ENCODE peak calls at places on chromosomes 12 and 14, in six cellular contexts. One of them, this sample, is unnamed.

GRCh38 chr12:131356485-131356884 is 354.4 kb upstream of the SFSWAP start:
- DNase-seq in tibial artery: no peak
- DNase-seq in heart left ventricle: no peak
- DNase-seq in Peyer's patch: no peak
- DNase-seq in CD4-positive, CD25-positive, alpha-beta regulatory T cell: no peak
- DNase-seq in IMR-90: no peak
- DNase-seq in this sample: no peak

GRCh38 chr12:57838594-57839302 is 7.8 kb downstream of the CTDSP2 start:
- DNase-seq in IMR-90: peak; percentile 39
- DNase-seq in tibial artery: no peak
- DNase-seq in CD4-positive, CD25-positive, alpha-beta regulatory T cell: no peak
- DNase-seq in Peyer's patch: peak; percentile 27
- DNase-seq in heart left ventricle: no peak
- DNase-seq in this sample: peak; percentile 48

GRCh38 chr12:102298022-102298421 is 100.4 kb upstream of the PMCH start:
- DNase-seq in tibial artery: no peak
- DNase-seq in IMR-90: peak; percentile 69
- DNase-seq in CD4-positive, CD25-positive, alpha-beta regulatory T cell: no peak
- DNase-seq in Peyer's patch: no peak
- DNase-seq in heart left ventricle: no peak
- DNase-seq in this sample: no peak

GRCh38 chr14:60720962-60721330 is 3.2 kb downstream of the SIX4 start:
- DNase-seq in tibial artery: no peak
- DNase-seq in CD4-positive, CD25-positive, alpha-beta regulatory T cell: no peak
- DNase-seq in IMR-90: no peak
- DNase-seq in heart left ventricle: no peak
- DNase-seq in Peyer's patch: no peak
- DNase-seq in this sample: no peak

GRCh38 chr14:26401170-26401968 is 196.5 kb downstream of the NOVA1 start:
- DNase-seq in Peyer's patch: no peak
- DNase-seq in tibial artery: no peak
- DNase-seq in heart left ventricle: no peak
- DNase-seq in IMR-90: no peak
- DNase-seq in CD4-positive, CD25-positive, alpha-beta regulatory T cell: no peak
- DNase-seq in this sample: no peak

GRCh38 chr14:22509036-22509709 is 79.9 kb downstream of the DAD1 start:
- DNase-seq in CD4-positive, CD25-positive, alpha-beta regulatory T cell: no peak
- DNase-seq in Peyer's patch: no peak
- DNase-seq in tibial artery: no peak
- DNase-seq in IMR-90: no peak
- DNase-seq in heart left ventricle: no peak
- DNase-seq in this sample: no peak

GRCh38 chr14:92568621-92569479 is 55.3 kb downstream of the RIN3 start:
- DNase-seq in IMR-90: no peak
- DNase-seq in Peyer's patch: peak; percentile 68
- DNase-seq in heart left ventricle: peak; percentile 76
- DNase-seq in tibial artery: no peak
- DNase-seq in CD4-positive, CD25-positive, alpha-beta regulatory T cell: peak; percentile 19
- DNase-seq in this sample: no peak

GRCh38 chr14:101122855-101123129 is 219.3 kb upstream of the RTL1 start:
- DNase-seq in CD4-positive, CD25-positive, alpha-beta regulatory T cell: no peak
- DNase-seq in heart left ventricle: no peak
- DNase-seq in IMR-90: no peak
- DNase-seq in Peyer's patch: no peak
- DNase-seq in tibial artery: no peak
- DNase-seq in this sample: no peak

GRCh38 chr12:44403185-44403584 is 472.9 kb downstream of the NELL2 start:
- DNase-seq in tibial artery: no peak
- DNase-seq in IMR-90: no peak
- DNase-seq in Peyer's patch: no peak
- DNase-seq in CD4-positive, CD25-positive, alpha-beta regulatory T cell: no peak
- DNase-seq in heart left ventricle: no peak
- DNase-seq in this sample: no peak

GRCh38 chr12:114799574-114800487 is 115.9 kb upstream of the TBX3 start:
- DNase-seq in heart left ventricle: peak; percentile 80
- DNase-seq in CD4-positive, CD25-positive, alpha-beta regulatory T cell: no peak
- DNase-seq in tibial artery: no peak
- DNase-seq in IMR-90: peak; percentile 41
- DNase-seq in Peyer's patch: peak; percentile 16
- DNase-seq in this sample: no peak

GRCh38 chr12:72264548-72265175 is 7.5 kb upstream of the TRHDE start:
- DNase-seq in tibial artery: no peak
- DNase-seq in Peyer's patch: no peak
- DNase-seq in heart left ventricle: no peak
- DNase-seq in IMR-90: peak; percentile 48
- DNase-seq in CD4-positive, CD25-positive, alpha-beta regulatory T cell: no peak
- DNase-seq in this sample: peak; percentile 13

GRCh38 chr14:59507752-59508103 is 23.4 kb downstream of the JKAMP start:
- DNase-seq in IMR-90: no peak
- DNase-seq in CD4-positive, CD25-positive, alpha-beta regulatory T cell: no peak
- DNase-seq in heart left ventricle: no peak
- DNase-seq in Peyer's patch: no peak
- DNase-seq in tibial artery: no peak
- DNase-seq in this sample: no peak

GRCh38 chr12:19846561-19846960 is 407.3 kb downstream of the AEBP2 start:
- DNase-seq in IMR-90: peak; percentile 69
- DNase-seq in heart left ventricle: no peak
- DNase-seq in tibial artery: no peak
- DNase-seq in CD4-positive, CD25-positive, alpha-beta regulatory T cell: no peak
- DNase-seq in Peyer's patch: no peak
- DNase-seq in this sample: no peak

GRCh38 chr14:64501326-64502171 is 2.1 kb downstream of the ZBTB25 start:
- DNase-seq in tibial artery: peak; percentile 77
- DNase-seq in heart left ventricle: peak; percentile 34
- DNase-seq in Peyer's patch: no peak
- DNase-seq in CD4-positive, CD25-positive, alpha-beta regulatory T cell: no peak
- DNase-seq in IMR-90: peak; percentile 38
- DNase-seq in this sample: peak; percentile 28

GRCh38 chr12:106985479-106985878 is 1.5 kb downstream of the MTERF2 start:
- DNase-seq in tibial artery: no peak
- DNase-seq in Peyer's patch: no peak
- DNase-seq in IMR-90: no peak
- DNase-seq in CD4-positive, CD25-positive, alpha-beta regulatory T cell: no peak
- DNase-seq in heart left ventricle: no peak
- DNase-seq in this sample: no peak

GRCh38 chr12:71797506-71797905 is 42.1 kb upstream of the TBC1D15 start:
- DNase-seq in tibial artery: no peak
- DNase-seq in heart left ventricle: no peak
- DNase-seq in CD4-positive, CD25-positive, alpha-beta regulatory T cell: no peak
- DNase-seq in IMR-90: no peak
- DNase-seq in Peyer's patch: no peak
- DNase-seq in this sample: no peak

GRCh38 chr12:66537866-66538265 is 141.0 kb downstream of the GRIP1 start:
- DNase-seq in CD4-positive, CD25-positive, alpha-beta regulatory T cell: no peak
- DNase-seq in IMR-90: no peak
- DNase-seq in tibial artery: no peak
- DNase-seq in Peyer's patch: no peak
- DNase-seq in heart left ventricle: no peak
- DNase-seq in this sample: no peak

GRCh38 chr12:57066245-57066644 is 12.3 kb downstream of the NEMP1 start:
- DNase-seq in heart left ventricle: no peak
- DNase-seq in tibial artery: no peak
- DNase-seq in Peyer's patch: no peak
- DNase-seq in IMR-90: no peak
- DNase-seq in CD4-positive, CD25-positive, alpha-beta regulatory T cell: no peak
- DNase-seq in this sample: no peak

GRCh38 chr12:76143343-76144252 is 59.1 kb upstream of the NAP1L1 start:
- DNase-seq in Peyer's patch: peak; percentile 33
- DNase-seq in IMR-90: no peak
- DNase-seq in heart left ventricle: no peak
- DNase-seq in CD4-positive, CD25-positive, alpha-beta regulatory T cell: no peak
- DNase-seq in tibial artery: no peak
- DNase-seq in this sample: no peak

GRCh38 chr14:103862393-103862782 is 15.0 kb upstream of the PPP1R13B start:
- DNase-seq in Peyer's patch: no peak
- DNase-seq in tibial artery: no peak
- DNase-seq in heart left ventricle: no peak
- DNase-seq in CD4-positive, CD25-positive, alpha-beta regulatory T cell: no peak
- DNase-seq in IMR-90: no peak
- DNase-seq in this sample: no peak

GRCh38 chr14:103861413-103862392 is 14.3 kb upstream of the PPP1R13B start:
- DNase-seq in Peyer's patch: no peak
- DNase-seq in CD4-positive, CD25-positive, alpha-beta regulatory T cell: no peak
- DNase-seq in IMR-90: no peak
- DNase-seq in tibial artery: no peak
- DNase-seq in heart left ventricle: no peak
- DNase-seq in this sample: no peak

GRCh38 chr14:103867020-103867419 is 19.6 kb upstream of the PPP1R13B start:
- DNase-seq in tibial artery: no peak
- DNase-seq in IMR-90: no peak
- DNase-seq in Peyer's patch: no peak
- DNase-seq in CD4-positive, CD25-positive, alpha-beta regulatory T cell: no peak
- DNase-seq in heart left ventricle: peak; percentile 31
- DNase-seq in this sample: no peak

GRCh38 chr14:103859416-103860202 is 12.2 kb upstream of the PPP1R13B start:
- DNase-seq in CD4-positive, CD25-positive, alpha-beta regulatory T cell: no peak
- DNase-seq in Peyer's patch: no peak
- DNase-seq in tibial artery: no peak
- DNase-seq in heart left ventricle: no peak
- DNase-seq in IMR-90: no peak
- DNase-seq in this sample: no peak

GRCh38 chr14:103863245-103863644 is 15.9 kb upstream of the PPP1R13B start:
- DNase-seq in CD4-positive, CD25-positive, alpha-beta regulatory T cell: no peak
- DNase-seq in heart left ventricle: peak; percentile 7
- DNase-seq in IMR-90: no peak
- DNase-seq in tibial artery: no peak
- DNase-seq in Peyer's patch: no peak
- DNase-seq in this sample: no peak
- H3K4me3 ChIP-seq in CD4-positive, CD25-positive, alpha-beta regulatory T cell: no peak overlapping the region
- H3K4me3 ChIP-seq in heart left ventricle: no peak overlapping the region
- H3K4me3 ChIP-seq in IMR-90: no peak overlapping the region
- H3K4me3 ChIP-seq in tibial artery: no peak overlapping the region
- H3K4me3 ChIP-seq in Peyer's patch: no peak overlapping the region
- H3K4me3 ChIP-seq in this sample: no peak overlapping the region

DNA sequence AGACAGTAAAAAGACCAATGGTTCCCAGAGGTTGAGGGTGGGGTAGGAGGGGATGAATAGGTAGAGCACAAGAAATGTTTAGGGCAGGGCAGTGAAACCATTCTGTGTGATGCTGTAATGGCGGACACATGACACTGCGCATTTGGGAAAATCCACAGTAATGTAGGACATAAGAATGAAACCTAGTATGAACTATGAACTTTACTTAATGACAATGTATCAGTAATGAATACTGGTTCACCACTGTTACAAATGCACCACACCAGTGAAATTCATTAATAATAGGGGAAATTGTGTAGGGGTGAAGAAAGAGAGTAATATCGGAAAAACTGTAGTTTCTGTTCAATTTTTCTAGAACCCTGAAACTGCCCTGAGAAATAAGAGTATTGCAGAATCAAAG is 5.6 kb downstream of the ERH start:
- DNase-seq in tibial artery: no peak
- DNase-seq in CD4-positive, CD25-positive, alpha-beta regulatory T cell: no peak
- DNase-seq in IMR-90: no peak
- DNase-seq in heart left ventricle: no peak
- DNase-seq in Peyer's patch: no peak
- DNase-seq in this sample: no peak
- H3K36me3 ChIP-seq in tibial artery: peaks cover 49% of the 10 kb centered on the region
- H3K36me3 ChIP-seq in CD4-positive, CD25-positive, alpha-beta regulatory T cell: peaks cover 72% of the 10 kb centered on the region
- H3K36me3 ChIP-seq in IMR-90: peaks cover 40% of the 10 kb centered on the region
- H3K36me3 ChIP-seq in heart left ventricle: peaks cover 16% of the 10 kb centered on the region
- H3K36me3 ChIP-seq in Peyer's patch: no peaks in the 10 kb centered on the region
- H3K36me3 ChIP-seq in this sample: peaks cover 99% of the 10 kb centered on the region

DNA sequence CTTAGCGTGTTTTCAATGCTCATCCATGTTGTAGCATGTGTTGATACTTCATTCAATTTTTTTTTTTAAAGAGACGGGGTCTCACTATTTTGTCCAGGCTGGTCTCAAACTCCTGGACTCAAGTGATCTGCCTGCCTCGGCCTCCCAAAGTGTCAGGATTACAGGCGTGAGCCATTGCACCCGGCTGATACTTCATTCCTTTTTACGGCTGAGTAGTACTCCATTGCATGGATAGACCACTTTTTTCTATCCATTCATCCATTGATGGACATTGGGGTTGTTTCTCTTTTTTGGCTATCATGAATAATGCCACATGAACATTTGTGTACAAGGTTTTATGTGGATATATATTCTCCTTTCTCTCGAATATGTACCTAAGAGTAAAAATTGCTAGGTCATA is 1.2 kb downstream of the P2RX7 start:
- DNase-seq in tibial artery: no peak
- DNase-seq in IMR-90: no peak
- DNase-seq in heart left ventricle: no peak
- DNase-seq in CD4-positive, CD25-positive, alpha-beta regulatory T cell: no peak
- DNase-seq in Peyer's patch: no peak
- DNase-seq in this sample: no peak
- H3K4me3 ChIP-seq in tibial artery: no peak overlapping the region
- H3K4me3 ChIP-seq in IMR-90: no peak overlapping the region
- H3K4me3 ChIP-seq in heart left ventricle: peak overlapping the region; percentile 62
- H3K4me3 ChIP-seq in CD4-positive, CD25-positive, alpha-beta regulatory T cell: peak overlapping the region; percentile 90
- H3K4me3 ChIP-seq in Peyer's patch: no peak overlapping the region
- H3K4me3 ChIP-seq in this sample: no peak overlapping the region

GRCh38 chr12:109567296-109567695 is 6.0 kb downstream of the MMAB start:
- DNase-seq in CD4-positive, CD25-positive, alpha-beta regulatory T cell: no peak
- DNase-seq in tibial artery: no peak
- DNase-seq in heart left ventricle: no peak
- DNase-seq in Peyer's patch: no peak
- DNase-seq in IMR-90: no peak
- DNase-seq in this sample: no peak
- H3K36me3 ChIP-seq in CD4-positive, CD25-positive, alpha-beta regulatory T cell: peaks cover 13% of the 10 kb centered on the region
- H3K36me3 ChIP-seq in tibial artery: peaks cover 11% of the 10 kb centered on the region
- H3K36me3 ChIP-seq in heart left ventricle: no peaks in the 10 kb centered on the region
- H3K36me3 ChIP-seq in Peyer's patch: no peaks in the 10 kb centered on the region
- H3K36me3 ChIP-seq in IMR-90: peaks cover 6% of the 10 kb centered on the region
- H3K36me3 ChIP-seq in this sample: peaks cover 43% of the 10 kb centered on the region

GRCh38 chr12:55723516-55724225 is 3.5 kb downstream of the RDH5 start:
- DNase-seq in CD4-positive, CD25-positive, alpha-beta regulatory T cell: no peak
- DNase-seq in Peyer's patch: no peak
- DNase-seq in heart left ventricle: no peak
- DNase-seq in IMR-90: no peak
- DNase-seq in tibial artery: no peak
- DNase-seq in this sample: no peak
- H3K4me3 ChIP-seq in CD4-positive, CD25-positive, alpha-beta regulatory T cell: no peak overlapping the region
- H3K4me3 ChIP-seq in Peyer's patch: no peak overlapping the region
- H3K4me3 ChIP-seq in heart left ventricle: no peak overlapping the region
- H3K4me3 ChIP-seq in IMR-90: no peak overlapping the region
- H3K4me3 ChIP-seq in tibial artery: no peak overlapping the region
- H3K4me3 ChIP-seq in this sample: no peak overlapping the region

GRCh38 chr14:73724696-73725095 is 10.5 kb upstream of the PNMA1 start:
- DNase-seq in IMR-90: no peak
- DNase-seq in tibial artery: no peak
- DNase-seq in heart left ventricle: no peak
- DNase-seq in Peyer's patch: no peak
- DNase-seq in CD4-positive, CD25-positive, alpha-beta regulatory T cell: no peak
- DNase-seq in this sample: no peak
- H3K36me3 ChIP-seq in IMR-90: peaks cover 64% of the 10 kb centered on the region
- H3K36me3 ChIP-seq in tibial artery: peaks cover 50% of the 10 kb centered on the region
- H3K36me3 ChIP-seq in heart left ventricle: peaks cover 34% of the 10 kb centered on the region
- H3K36me3 ChIP-seq in Peyer's patch: no peaks in the 10 kb centered on the region
- H3K36me3 ChIP-seq in CD4-positive, CD25-positive, alpha-beta regulatory T cell: peaks cover 77% of the 10 kb centered on the region
- H3K36me3 ChIP-seq in this sample: peaks cover 99% of the 10 kb centered on the region

DNA sequence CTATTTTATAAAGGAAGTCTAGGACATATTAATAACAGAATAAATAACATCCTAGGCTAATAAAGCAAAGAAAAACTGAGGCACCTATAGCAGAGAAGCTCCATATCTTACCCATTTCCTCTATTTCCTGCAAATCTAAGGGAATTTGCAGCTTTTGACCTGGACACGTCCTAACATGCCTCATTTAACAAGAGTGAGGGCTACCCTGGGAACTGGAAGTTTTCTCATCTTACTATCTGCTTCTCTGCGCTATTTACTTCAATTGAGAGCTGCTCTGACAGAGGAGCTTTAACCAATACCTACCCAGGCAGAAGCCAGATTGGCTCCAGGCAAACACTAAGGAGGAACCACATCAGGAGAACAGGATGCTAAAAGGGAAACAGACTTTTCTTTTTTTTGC is 5.7 kb downstream of the YBX3 start:
- DNase-seq in IMR-90: peak; percentile 28
- DNase-seq in CD4-positive, CD25-positive, alpha-beta regulatory T cell: no peak
- DNase-seq in tibial artery: no peak
- DNase-seq in heart left ventricle: no peak
- DNase-seq in Peyer's patch: no peak
- DNase-seq in this sample: no peak
- H3K4me3 ChIP-seq in IMR-90: peak overlapping the region; percentile 5
- H3K4me3 ChIP-seq in CD4-positive, CD25-positive, alpha-beta regulatory T cell: no peak overlapping the region
- H3K4me3 ChIP-seq in tibial artery: no peak overlapping the region
- H3K4me3 ChIP-seq in heart left ventricle: no peak overlapping the region
- H3K4me3 ChIP-seq in Peyer's patch: no peak overlapping the region
- H3K4me3 ChIP-seq in this sample: no peak overlapping the region

This sample was measured in OCI-LY7.